ENCODE peak calls at places on chromosomes 2 and 18, in six cellular contexts. One of them, this sample, is unnamed.
A peak's percentile ranks its signal among the peaks of the same experiment; 100 is the strongest.

GRCh38 chr2:11505652-11506610 is 27.9 kb upstream of the GREB1 start:
- DNase-seq in left ventricle myocardium superior: no peak
- DNase-seq in ACHN: no peak
- DNase-seq in stimulated activated CD8-positive, alpha-beta memory T cell treated with anti-CD3 and anti-CD28 coated beads, Interleukin-4, amount 100 ng/mL, for 1 hour: no peak
- DNase-seq in tibial nerve: no peak
- DNase-seq in activated T-cell treated with anti-CD3 and anti-CD28 coated beads for 24 hours: no peak
- DNase-seq in this sample: no peak

GRCh38 chr2:197628043-197628500 is 47.3 kb downstream of the RFTN2 start:
- DNase-seq in left ventricle myocardium superior: no peak
- DNase-seq in ACHN: no peak
- DNase-seq in stimulated activated CD8-positive, alpha-beta memory T cell treated with anti-CD3 and anti-CD28 coated beads, Interleukin-4, amount 100 ng/mL, for 1 hour: no peak
- DNase-seq in tibial nerve: peak; percentile 6
- DNase-seq in activated T-cell treated with anti-CD3 and anti-CD28 coated beads for 24 hours: no peak
- DNase-seq in this sample: no peak

GRCh38 chr18:79508565-79509535 is 113.1 kb downstream of the NFATC1 start:
- DNase-seq in left ventricle myocardium superior: peak; percentile 33
- DNase-seq in ACHN: no peak
- DNase-seq in stimulated activated CD8-positive, alpha-beta memory T cell treated with anti-CD3 and anti-CD28 coated beads, Interleukin-4, amount 100 ng/mL, for 1 hour: no peak
- DNase-seq in tibial nerve: no peak
- DNase-seq in activated T-cell treated with anti-CD3 and anti-CD28 coated beads for 24 hours: no peak
- DNase-seq in this sample: no peak

GRCh38 chr2:214193943-214194342 is 216.9 kb upstream of the VWC2L start:
- DNase-seq in left ventricle myocardium superior: no peak
- DNase-seq in ACHN: peak; percentile 57
- DNase-seq in stimulated activated CD8-positive, alpha-beta memory T cell treated with anti-CD3 and anti-CD28 coated beads, Interleukin-4, amount 100 ng/mL, for 1 hour: no peak
- DNase-seq in tibial nerve: no peak
- DNase-seq in activated T-cell treated with anti-CD3 and anti-CD28 coated beads for 24 hours: no peak
- DNase-seq in this sample: no peak

GRCh38 chr2:121003391-121003790 is 267.7 kb downstream of the GLI2 start:
- DNase-seq in left ventricle myocardium superior: no peak
- DNase-seq in ACHN: no peak
- DNase-seq in stimulated activated CD8-positive, alpha-beta memory T cell treated with anti-CD3 and anti-CD28 coated beads, Interleukin-4, amount 100 ng/mL, for 1 hour: no peak
- DNase-seq in tibial nerve: no peak
- DNase-seq in activated T-cell treated with anti-CD3 and anti-CD28 coated beads for 24 hours: no peak
- DNase-seq in this sample: no peak

GRCh38 chr2:200396726-200397348 is 90.3 kb downstream of the SPATS2L start:
- DNase-seq in left ventricle myocardium superior: no peak
- DNase-seq in ACHN: peak; percentile 50
- DNase-seq in stimulated activated CD8-positive, alpha-beta memory T cell treated with anti-CD3 and anti-CD28 coated beads, Interleukin-4, amount 100 ng/mL, for 1 hour: no peak
- DNase-seq in tibial nerve: no peak
- DNase-seq in activated T-cell treated with anti-CD3 and anti-CD28 coated beads for 24 hours: no peak
- DNase-seq in this sample: no peak

GRCh38 chr2:238459081-238459629 is 32.4 kb downstream of the ASB1 start:
- DNase-seq in left ventricle myocardium superior: peak; percentile 77
- DNase-seq in ACHN: no peak
- DNase-seq in stimulated activated CD8-positive, alpha-beta memory T cell treated with anti-CD3 and anti-CD28 coated beads, Interleukin-4, amount 100 ng/mL, for 1 hour: no peak
- DNase-seq in tibial nerve: peak; percentile 84
- DNase-seq in activated T-cell treated with anti-CD3 and anti-CD28 coated beads for 24 hours: no peak
- DNase-seq in this sample: no peak

GRCh38 chr2:160224060-160224459 is 24.0 kb upstream of the ITGB6 start:
- DNase-seq in left ventricle myocardium superior: no peak
- DNase-seq in ACHN: peak; percentile 99
- DNase-seq in stimulated activated CD8-positive, alpha-beta memory T cell treated with anti-CD3 and anti-CD28 coated beads, Interleukin-4, amount 100 ng/mL, for 1 hour: no peak
- DNase-seq in tibial nerve: no peak
- DNase-seq in activated T-cell treated with anti-CD3 and anti-CD28 coated beads for 24 hours: no peak
- DNase-seq in this sample: no peak

GRCh38 chr18:73645175-73645715 is 502.4 kb downstream of the FBXO15 start:
- DNase-seq in left ventricle myocardium superior: no peak
- DNase-seq in ACHN: no peak
- DNase-seq in stimulated activated CD8-positive, alpha-beta memory T cell treated with anti-CD3 and anti-CD28 coated beads, Interleukin-4, amount 100 ng/mL, for 1 hour: no peak
- DNase-seq in tibial nerve: no peak
- DNase-seq in activated T-cell treated with anti-CD3 and anti-CD28 coated beads for 24 hours: no peak
- DNase-seq in this sample: no peak

GRCh38 chr2:168002021-168002553 is 245.3 kb downstream of the STK39 start:
- DNase-seq in left ventricle myocardium superior: no peak
- DNase-seq in ACHN: no peak
- DNase-seq in stimulated activated CD8-positive, alpha-beta memory T cell treated with anti-CD3 and anti-CD28 coated beads, Interleukin-4, amount 100 ng/mL, for 1 hour: no peak
- DNase-seq in tibial nerve: no peak
- DNase-seq in activated T-cell treated with anti-CD3 and anti-CD28 coated beads for 24 hours: no peak
- DNase-seq in this sample: no peak

This sample was measured in WTC11.